ENCODE peak calls at places on chromosome 9, in four cellular contexts. M, R, T and I are unnamed samples.

GRCh38 chr9:81035171-81035570 is 654.2 kb downstream of the TLE1 start:
- DNase-seq in M (no peak), T (no peak), R (no peak), I (peak; percentile 81)

GRCh38 chr9:113289091-113289490 is 13.6 kb downstream of the PRPF4 start:
- DNase-seq in T (no peak), M (peak; percentile 14), R (no peak), I (no peak)

GRCh38 chr9:97632406-97632991 is 669 bp downstream of the TSTD2 start:
- DNase-seq in R (no peak), M (no peak), T (no peak), I (peak; percentile 84)

GRCh38 chr9:31185831-31186230 is 1198.6 kb upstream of the ACO1 start:
- DNase-seq in T (no peak), M (no peak), R (no peak), I (peak; percentile 26)

GRCh38 chr9:114174876-114175771 is 19.8 kb downstream of the COL27A1 start:
- DNase-seq in R (no peak), T (no peak), M (no peak), I (peak; percentile 88)

GRCh38 chr9:87431831-87432230 is 65.8 kb upstream of the DAPK1 start:
- DNase-seq in R (no peak), M (no peak), T (no peak), I (no peak)

GRCh38 chr9:133224762-133225161 is 15.7 kb upstream of the OBP2B start:
- DNase-seq in T (no peak), M (no peak), R (no peak), I (no peak)

GRCh38 chr9:36912620-36913019 is 121.4 kb downstream of the PAX5 start:
- DNase-seq in T (no peak), M (no peak), R (no peak), I (no peak)

GRCh38 chr9:29511680-29512079 is 1938.4 kb upstream of the C9orf72 start:
- DNase-seq in R (no peak), M (no peak), T (no peak), I (no peak)

GRCh38 chr9:87991151-87991870 is 17.0 kb upstream of the CDK20 start:
- DNase-seq in R (no peak), T (no peak), M (no peak), I (no peak)

GRCh38 chr9:129125478-129125877 is 14.3 kb downstream of the PTPA start:
- DNase-seq in T (no peak), M (no peak), R (no peak), I (peak; percentile 91)

GRCh38 chr9:117687532-117687931 is 16.7 kb upstream of the TLR4 start:
- DNase-seq in T (no peak), R (no peak), M (no peak), I (no peak)

GRCh38 chr9:87213948-87214347 is 266.6 kb upstream of the GAS1 start:
- DNase-seq in T (no peak), M (no peak), R (no peak), I (peak; percentile 69)

GRCh38 chr9:126459546-126459945 is 132.9 kb downstream of the MVB12B start:
- DNase-seq in R (no peak), T (no peak), M (no peak), I (no peak)

GRCh38 chr9:97930972-97931371 is 7.0 kb downstream of the HEMGN start:
- DNase-seq in R (no peak), T (no peak), M (no peak), I (no peak)

GRCh38 chr9:115880221-115880620 is 273.4 kb upstream of the PAPPA start:
- DNase-seq in R (no peak), M (no peak), T (no peak), I (peak; percentile 11)

GRCh38 chr9:119273984-119274665 is 95.1 kb downstream of the BRINP1 start:
- DNase-seq in R (no peak), M (no peak), T (no peak), I (no peak)

GRCh38 chr9:80797841-80798688 is 891.3 kb downstream of the TLE1 start:
- DNase-seq in T (no peak), R (no peak), M (no peak), I (peak; percentile 63)

GRCh38 chr9:118463419-118463818 is 759.2 kb downstream of the TLR4 start:
- DNase-seq in R (no peak), M (no peak), T (no peak), I (no peak)

GRCh38 chr9:37192803-37193202 is 72.4 kb downstream of the ZCCHC7 start:
- DNase-seq in T (no peak), M (no peak), R (no peak), I (no peak)

GRCh38 chr9:33307067-33307466 is 16.8 kb downstream of the NFX1 start:
- DNase-seq in T (no peak), M (no peak), R (no peak), I (no peak)

GRCh38 chr9:128628471-128629048 is 28.1 kb downstream of the DYNC2I2 start:
- DNase-seq in T (no peak), M (no peak), R (peak; percentile 72), I (no peak)

GRCh38 chr9:18018661-18019060 is 439.8 kb downstream of the SH3GL2 start:
- DNase-seq in R (no peak), T (no peak), M (no peak), I (no peak)

GRCh38 chr9:10255758-10256157 is 357.0 kb downstream of the PTPRD start:
- DNase-seq in M (no peak), R (no peak), T (no peak), I (no peak)

GRCh38 chr9:34252670-34253459 is 74.0 kb downstream of the UBAP1 start:
- DNase-seq in R (peak; percentile 82), M (peak; percentile 52), T (no peak), I (peak; percentile 54)

GRCh38 chr9:28925184-28925583 is 1351.9 kb upstream of the C9orf72 start:
- DNase-seq in M (no peak), R (no peak), T (no peak), I (no peak)

GRCh38 chr9:127258884-127259471 is 5.6 kb upstream of the GARNL3 start:
- DNase-seq in T (no peak), M (no peak), R (no peak), I (no peak)

GRCh38 chr9:131012023-131012334 is 3.0 kb downstream of the LAMC3 start:
- DNase-seq in R (no peak), T (no peak), M (no peak), I (no peak)

GRCh38 chr9:15142903-15143534 is 164.0 kb downstream of the TTC39B start:
- DNase-seq in M (peak; percentile 72), R (peak; percentile 48), T (no peak), I (peak; percentile 70)

GRCh38 chr9:39588056-39588814 is 232.8 kb downstream of the SPATA31A1 start:
- DNase-seq in M (no peak), T (no peak), R (peak; percentile 11), I (no peak)

GRCh38 chr9:88387733-88388202 is 476 bp upstream of the SPIN1 start:
- DNase-seq in R (no peak), T (no peak), M (peak; percentile 57), I (peak; percentile 52)

GRCh38 chr9:116156621-116157314 is 3.2 kb downstream of the PAPPA start:
- DNase-seq in M (peak; percentile 63), T (no peak), R (no peak), I (peak; percentile 78)

GRCh38 chr9:86407022-86407421 is 52.8 kb upstream of the TUT7 start:
- DNase-seq in R (no peak), M (no peak), T (no peak), I (peak; percentile 75)

GRCh38 chr9:27350382-27350781 is 53.4 kb upstream of the EQTN start:
- DNase-seq in R (no peak), T (no peak), M (no peak), I (no peak)

GRCh38 chr9:536597-537511 is 304.6 kb upstream of the DMRT1 start:
- DNase-seq in M (no peak), T (no peak), R (no peak), I (no peak)

GRCh38 chr9:70668751-70669150 is 254.3 kb upstream of the KLF9 start:
- DNase-seq in R (no peak), M (no peak), T (no peak), I (no peak)

GRCh38 chr9:129581505-129581904 is 39.4 kb downstream of the C9orf50 start:
- DNase-seq in T (no peak), R (no peak), M (no peak), I (no peak)

GRCh38 chr9:36322462-36322861 is 64.2 kb upstream of the GNE start:
- DNase-seq in M (no peak), T (no peak), R (no peak), I (no peak)

GRCh38 chr9:2623046-2623865 is 1.7 kb downstream of the VLDLR start:
- DNase-seq in R (no peak), T (no peak), M (peak; percentile 35), I (peak; percentile 59)

GRCh38 chr9:109518621-109519335 is 20.7 kb upstream of the PTPN3 start:
- DNase-seq in M (no peak), T (no peak), R (no peak), I (no peak)
- TF ChIP-seq FOS in M (no peak), T (no peak), R (no peak), I (no peak)

GRCh38 chr9:95266649-95267048 is 50.9 kb downstream of the FANCC start:
- DNase-seq in M (no peak), R (no peak), T (peak; percentile 21), I (no peak)
- H3K4me1 ChIP-seq in M (no peaks in the 10 kb centered on the region), R (peaks cover 8% of the 10 kb centered on the region), T (peaks cover 18% of the 10 kb centered on the region), I (peaks cover 6% of the 10 kb centered on the region)

GRCh38 chr9:111943746-111944145 is 47.1 kb downstream of the UGCG start:
- DNase-seq in M (no peak), T (no peak), R (no peak), I (no peak)
- TF ChIP-seq FOS in M (peak; percentile 24), T (no peak), R (no peak), I (no peak)

DNA sequence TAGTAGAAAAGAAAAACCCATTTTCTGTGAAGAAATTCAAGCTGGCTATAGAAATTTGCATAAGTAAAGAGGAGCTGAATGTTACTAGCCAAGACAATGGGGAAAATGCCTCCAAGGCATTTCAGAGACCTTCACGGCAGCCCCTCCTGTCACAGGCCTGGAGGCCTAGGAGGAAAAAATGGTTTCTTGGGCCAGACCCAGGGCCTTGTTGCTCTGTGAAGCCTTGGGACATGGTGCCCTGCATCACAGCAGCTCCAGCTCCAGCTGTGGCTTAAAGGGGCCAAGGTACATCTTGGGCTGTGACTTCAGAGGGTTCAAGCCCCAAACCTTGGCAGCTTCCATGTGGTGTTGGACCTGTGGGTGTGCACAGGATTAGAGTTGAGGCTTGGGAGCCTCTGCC is 130.0 kb upstream of the DMRTA1 start:
- DNase-seq in T (no peak), M (no peak), R (no peak), I (no peak)
- H3K4me1 ChIP-seq in T (no peaks in the 10 kb centered on the region), M (no peaks in the 10 kb centered on the region), R (no peaks in the 10 kb centered on the region), I (no peaks in the 10 kb centered on the region)

GRCh38 chr9:93896093-93896492 is 59.1 kb downstream of the BARX1 start:
- DNase-seq in M (no peak), R (no peak), T (no peak), I (no peak)

GRCh38 chr9:93898502-93899426 is 56.4 kb downstream of the BARX1 start:
- DNase-seq in M (no peak), R (no peak), T (no peak), I (no peak)

GRCh38 chr9:93898026-93898425 is 57.1 kb downstream of the BARX1 start:
- DNase-seq in T (no peak), M (no peak), R (no peak), I (no peak)

GRCh38 chr9:93896496-93897033 is 58.6 kb downstream of the BARX1 start:
- DNase-seq in T (no peak), M (no peak), R (no peak), I (no peak)

GRCh38 chr9:93897075-93897970 is 57.8 kb downstream of the BARX1 start:
- DNase-seq in R (no peak), T (no peak), M (no peak), I (no peak)
- TF ChIP-seq FOS in R (no peak), T (no peak), M (no peak), I (no peak)

GRCh38 chr9:4830699-4831098 is 38.0 kb downstream of the RCL1 start:
- DNase-seq in T (no peak), R (no peak), M (no peak), I (no peak)
- H3K4me1 ChIP-seq in T (no peaks in the 10 kb centered on the region), R (peaks cover 78% of the 10 kb centered on the region), M (peaks cover 46% of the 10 kb centered on the region), I (peaks cover 31% of the 10 kb centered on the region)

GRCh38 chr9:134638503-134639090 is 3.0 kb upstream of the COL5A1 start:
- DNase-seq in R (no peak), T (no peak), M (no peak), I (no peak)
- TF ChIP-seq FOS in R (no peak), T (no peak), M (no peak), I (no peak)